ENCODE peak calls at places on chromosomes 13 and 19, in eight cellular contexts. V is GM23248, W is OCI-LY7, C is PC-3, M is HCT116, B is neural progenitor cell, Z is SK-N-SH, D is GM23338. A is an unnamed sample. For H3K4me1, the result is how much of the 10 kb centered on the place peaks cover.

GRCh38 chr13:60214213-60215079 is 50.7 kb upstream of the DIAPH3 start:
- DNase-seq in B (no peak), Z (no peak), V (no peak), W (no peak), D (no peak), M (no peak), C (no peak), A (no peak)

GRCh38 chr13:109665211-109665610 is 121.2 kb downstream of the IRS2 start:
- DNase-seq in V (no peak), D (no peak), C (no peak), Z (peak), M (no peak), B (no peak), W (no peak), A (no peak)

GRCh38 chr13:109383683-109384082 is 402.7 kb downstream of the IRS2 start:
- DNase-seq in C (peak), W (no peak), V (peak), M (no peak), Z (no peak), D (no peak), B (no peak), A (peak)

GRCh38 chr13:114128624-114129522 is 3.5 kb downstream of the RASA3 start:
- DNase-seq in Z (no peak), D (no peak), M (peak), C (peak), W (peak), V (peak), B (no peak), A (no peak)

GRCh38 chr13:27064252-27064995 is 107.2 kb downstream of the USP12 start:
- DNase-seq in C (no peak), Z (no peak), M (no peak), W (no peak), V (no peak), B (no peak), D (no peak), A (no peak)

GRCh38 chr19:53942001-53942786 is 20.5 kb upstream of the CACNG8 start:
- DNase-seq in D (peak), C (peak), M (no peak), B (peak), Z (peak), W (no peak), V (peak), A (peak)

GRCh38 chr19:41889896-41890295 is 6.9 kb downstream of the ARHGEF1 start:
- DNase-seq in M (no peak), W (no peak), V (no peak), B (no peak), C (no peak), D (no peak), Z (no peak), A (no peak)

GRCh38 chr13:30006246-30006645 is 155.8 kb upstream of the UBL3 start:
- DNase-seq in C (no peak), B (no peak), M (no peak), Z (no peak), V (no peak), D (no peak), W (no peak), A (no peak)

GRCh38 chr13:101916758-101917474 is 464.4 kb downstream of the ITGBL1 start:
- DNase-seq in Z (peak), M (no peak), D (peak), W (no peak), B (peak), V (no peak), C (no peak), A (no peak)

GRCh38 chr13:101579291-101579802 is 126.9 kb downstream of the ITGBL1 start:
- DNase-seq in C (peak), M (no peak), B (no peak), V (peak), D (no peak), Z (peak), W (no peak), A (peak)

GRCh38 chr19:3358919-3359849 is 7.2 kb upstream of the NFIC start:
- DNase-seq in V (peak), M (no peak), Z (peak), C (peak), D (peak), W (peak), B (peak), A (peak)

DNA sequence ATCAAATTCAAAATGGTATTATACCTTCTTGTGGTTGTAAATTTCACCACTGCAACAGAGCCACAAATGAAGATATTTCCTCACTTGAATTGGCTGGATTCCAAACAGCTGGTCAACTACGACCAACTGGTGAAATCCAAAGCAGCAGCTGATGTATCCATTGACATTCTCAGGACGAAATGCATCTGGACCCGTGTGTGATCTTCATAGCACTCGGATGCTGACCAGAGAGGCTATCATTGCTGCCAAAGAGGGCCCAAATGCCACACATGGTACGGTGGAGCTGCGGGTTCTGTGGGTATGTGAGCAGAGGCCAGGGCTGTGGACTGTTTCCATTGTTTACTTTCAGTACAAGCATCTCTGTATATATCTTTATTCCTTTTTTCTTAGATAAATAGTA is 25.6 kb upstream of the PCCA start:
- DNase-seq in V (peak), Z (no peak), C (no peak), D (no peak), W (no peak), M (no peak), B (no peak), A (no peak)
- TF ChIP-seq EZH2phosphoT487 in V (no peak), Z (no peak), C (no peak), D (no peak), W (no peak), M (no peak), B (no peak), A (no peak)

DNA sequence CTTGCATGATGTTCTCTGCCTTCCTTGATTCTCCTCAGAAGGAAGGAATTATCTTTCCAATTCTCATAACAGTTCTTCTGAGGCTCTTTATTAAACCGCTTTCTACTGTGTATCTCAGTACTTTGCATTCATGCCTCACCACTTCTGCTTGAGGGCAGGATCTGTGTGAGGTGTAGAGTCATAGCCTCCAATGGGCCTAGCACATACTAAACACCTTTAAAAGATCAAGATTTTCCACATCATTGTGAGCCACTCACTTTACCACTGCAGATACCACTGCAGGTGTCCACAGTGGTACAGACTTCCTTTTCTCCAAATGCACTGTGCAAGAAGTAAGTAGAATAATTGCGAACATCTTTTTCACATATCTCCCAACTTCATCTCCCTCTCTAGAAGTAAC is 76.7 kb downstream of the NDFIP2 start:
- DNase-seq in W (no peak), Z (no peak), V (no peak), B (no peak), D (no peak), M (no peak), C (no peak), A (no peak)
- H3K4me1 ChIP-seq in W (under half), Z (under half), V (under half), B (under half), D (under half), M (under half), C (under half), A (under half)

GRCh38 chr19:31135841-31136240 is 213.4 kb downstream of the TSHZ3 start:
- DNase-seq in B (no peak), M (no peak), W (no peak), D (no peak), Z (no peak), V (peak), C (peak), A (no peak)
- TF ChIP-seq EZH2phosphoT487 in B (no peak), M (no peak), W (no peak), D (no peak), Z (no peak), V (no peak), C (no peak), A (no peak)

GRCh38 chr19:7941895-7942596 is 1.4 kb downstream of the TIMM44 start:
- DNase-seq in D (no peak), V (no peak), Z (no peak), C (no peak), M (no peak), W (no peak), B (no peak), A (no peak)

GRCh38 chr19:7944177-7944761 is 803 bp upstream of the TIMM44 start:
- DNase-seq in Z (peak), V (peak), B (peak), D (peak), W (peak), M (peak), C (peak), A (peak)

GRCh38 chr19:7943444-7944176 is at the start of gene TIMM44:
- DNase-seq in M (peak), W (peak), V (peak), D (peak), C (peak), B (peak), Z (peak), A (peak)

GRCh38 chr19:7940841-7941240 is 2.6 kb downstream of the TIMM44 start:
- DNase-seq in D (no peak), W (no peak), Z (no peak), M (no peak), B (no peak), C (no peak), V (no peak), A (no peak)

DNA sequence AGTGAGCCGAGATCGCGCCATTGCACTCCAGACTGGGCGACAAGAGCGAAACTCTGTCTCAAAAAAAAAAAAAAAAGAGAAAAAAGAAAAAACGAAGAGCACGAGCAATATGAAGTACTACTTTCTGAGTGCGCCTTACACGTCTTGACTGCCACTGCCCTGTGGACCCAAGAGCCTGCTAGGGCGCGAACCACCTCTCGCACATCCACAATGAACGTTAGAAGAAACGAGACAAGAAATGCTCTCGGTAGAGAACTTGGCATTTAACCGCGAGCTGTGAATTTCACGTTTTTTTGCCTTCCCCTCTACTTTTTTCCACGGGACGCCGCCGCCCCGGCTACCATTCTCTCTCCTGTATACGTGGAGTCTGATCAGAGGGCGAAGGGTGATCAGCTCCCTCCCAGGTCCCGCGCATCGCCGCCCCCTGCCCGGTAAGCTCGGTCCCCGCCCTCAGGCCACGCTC is 454 bp downstream of the TIMM44 start:
- DNase-seq in W (peak), C (peak), M (no peak), V (peak), D (no peak), B (no peak), Z (peak), A (no peak)
- H3K4me1 ChIP-seq in W (under half), C (under half), M (under half), V (under half), D (under half), B (under half), Z (under half), A (under half)

GRCh38 chr19:17332677-17333581 is 1.7 kb downstream of the ANO8 start:
- DNase-seq in Z (peak), C (peak), B (peak), M (peak), D (peak), V (peak), W (peak), A (peak)
- TF ChIP-seq EZH2phosphoT487 in Z (no peak), C (no peak), B (no peak), M (no peak), D (no peak), V (no peak), W (no peak), A (no peak)

GRCh38 chr19:6802336-6803035 is 30.0 kb downstream of the VAV1 start:
- DNase-seq in W (peak), M (peak), Z (no peak), B (peak), D (peak), V (no peak), C (peak), A (no peak)

GRCh38 chr19:6806488-6806887 is 34.0 kb downstream of the VAV1 start:
- DNase-seq in W (no peak), Z (no peak), D (peak), M (peak), C (peak), B (no peak), V (no peak), A (no peak)

GRCh38 chr19:6803036-6803404 is 30.5 kb downstream of the VAV1 start:
- DNase-seq in W (peak), B (no peak), V (no peak), M (no peak), D (peak), Z (no peak), C (no peak), A (no peak)

GRCh38 chr19:6800991-6801396 is 28.5 kb downstream of the VAV1 start:
- DNase-seq in D (no peak), V (peak), M (peak), B (no peak), C (peak), W (peak), Z (no peak), A (no peak)

GRCh38 chr19:6801397-6802086 is 29.0 kb downstream of the VAV1 start:
- DNase-seq in Z (peak), D (peak), C (peak), V (peak), M (peak), W (peak), B (no peak), A (no peak)
- H3K4me1 ChIP-seq in Z (under half), D (under half), C (under half), V (under half), M (under half), W (half or more), B (under half), A (under half)

DNA sequence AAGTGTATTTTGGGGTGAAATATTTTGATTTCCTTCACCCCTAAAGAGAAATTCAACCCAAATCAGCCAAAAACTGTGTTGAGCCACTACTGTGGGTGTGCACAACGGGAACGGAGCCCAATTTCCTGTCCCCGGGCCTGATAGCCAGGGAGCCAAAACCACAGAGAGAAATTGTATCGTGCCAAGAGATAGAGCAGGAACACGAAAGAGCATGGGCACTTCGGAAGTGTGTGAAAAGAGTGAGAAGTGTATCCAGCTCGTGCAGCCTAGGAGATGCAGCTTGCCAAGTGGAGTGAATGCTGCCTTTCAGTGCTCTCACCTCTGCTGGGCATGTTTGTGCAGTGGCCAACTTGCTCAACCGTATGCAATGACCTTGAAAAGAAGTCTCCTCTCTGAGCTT is 19.4 kb upstream of the PLEKHF1 start:
- DNase-seq in M (no peak), B (no peak), V (peak), W (no peak), C (peak), D (no peak), Z (no peak), A (no peak)
- TF ChIP-seq EZH2phosphoT487 in M (no peak), B (no peak), V (no peak), W (no peak), C (no peak), D (no peak), Z (no peak), A (no peak)

DNA sequence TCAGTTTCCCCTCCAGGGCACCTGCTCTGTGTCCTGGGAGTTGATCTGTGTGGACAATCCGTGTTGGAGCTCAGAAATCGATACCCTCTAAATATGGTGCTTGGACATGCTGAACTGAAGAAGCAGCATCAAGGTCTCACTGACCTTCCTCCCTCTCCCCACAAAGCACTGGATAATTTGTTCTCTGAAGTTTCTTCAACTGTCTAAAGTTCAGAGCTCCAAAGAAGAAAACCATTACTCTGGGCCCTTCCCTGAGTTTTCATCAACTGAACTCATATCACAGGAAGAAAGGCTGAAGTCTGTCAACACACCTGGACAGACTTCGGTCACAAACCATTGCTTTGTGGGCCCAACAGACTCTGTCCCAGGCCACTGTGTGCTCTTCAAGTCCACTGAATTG is 132.1 kb downstream of the RGCC start:
- DNase-seq in W (no peak), D (no peak), C (no peak), M (no peak), B (no peak), Z (no peak), V (no peak), A (no peak)
- H3K4me1 ChIP-seq in W (under half), D (under half), C (under half), M (under half), B (under half), Z (under half), V (under half), A (under half)

A was measured in hepatocyte.